ENCODE peak calls at places on chromosomes 13 and 19, in four cellular contexts. V, F, D and L are unnamed samples.

GRCh38 chr13:22451345-22451744 is 729.4 kb upstream of the SGCG start:
- DNase-seq in F (no peak), V (peak), D (peak), L (no peak)

GRCh38 chr13:110116072-110116487 is 190.9 kb downstream of the COL4A1 start:
- DNase-seq in V (peak), D (no peak), F (no peak), L (no peak)

GRCh38 chr19:55082023-55082851 is 6.6 kb downstream of the EPS8L1 start:
- DNase-seq in F (no peak), V (peak), D (no peak), L (no peak)

GRCh38 chr19:4506449-4507149 is 11.7 kb downstream of the PLIN4 start:
- DNase-seq in F (peak), D (no peak), V (no peak), L (peak)

GRCh38 chr19:21098291-21098690 is 16.3 kb downstream of the ZNF714 start:
- DNase-seq in D (no peak), V (no peak), F (no peak), L (no peak)

GRCh38 chr19:23766951-23767350 is 8.3 kb upstream of the ZNF681 start:
- DNase-seq in F (no peak), D (no peak), V (no peak), L (no peak)

GRCh38 chr19:23799321-23799720 is 40.6 kb upstream of the ZNF681 start:
- DNase-seq in V (no peak), F (no peak), D (no peak), L (no peak)

GRCh38 chr19:3699741-3700241 is 477 bp downstream of the PIP5K1C start:
- DNase-seq in V (no peak), D (no peak), F (no peak), L (no peak)

GRCh38 chr13:109151696-109152095 is 522.3 kb downstream of the MYO16 start:
- DNase-seq in F (no peak), D (no peak), V (no peak), L (no peak)

GRCh38 chr19:48394331-48395169 is 1.1 kb downstream of the GRIN2D start:
- DNase-seq in V (no peak), F (no peak), D (no peak), L (peak)

GRCh38 chr13:25136872-25137623 is 35.0 kb downstream of the AMER2 start:
- DNase-seq in D (no peak), F (no peak), V (no peak), L (no peak)

GRCh38 chr19:24159707-24160106 is 72.7 kb downstream of the ZNF254 start:
- DNase-seq in D (no peak), V (peak), F (no peak), L (peak)